ENCODE peak calls at places on chromosomes 11 and 22, in five cellular contexts. A is activated CD4-positive, alpha-beta T cell treated with anti-CD3 and anti-CD28 coated beads, Interleukin-2, amount 50 U/mL, for 24 hours; H is epithelial cell of esophagus; I is NCI-H1105; T is adipocyte. V is an unnamed sample.

GRCh38 chr22:37193629-37194191 is 5.7 kb upstream of the C1QTNF6 start:
- DNase-seq in A (no peak), T (no peak), H (no peak), I (no peak), V (peak; percentile 12)

GRCh38 chr22:17866127-17866526 is 91.9 kb upstream of the BID start:
- DNase-seq in T (no peak), I (no peak), H (no peak), A (no peak), V (no peak)

GRCh38 chr11:27681664-27682063 is 18.6 kb downstream of the BDNF start:
- DNase-seq in T (no peak), H (no peak), I (no peak), A (no peak), V (no peak)

GRCh38 chr11:66228521-66228920 is 39.9 kb upstream of the RAB1B start:
- DNase-seq in T (no peak), H (peak; percentile 15), I (no peak), A (no peak), V (no peak)

GRCh38 chr22:20151276-20151588 is 377 bp upstream of the CCDC188 start:
- DNase-seq in I (no peak), H (no peak), T (no peak), A (no peak), V (no peak)

GRCh38 chr11:1528710-1529109 is 42.1 kb upstream of the MOB2 start:
- DNase-seq in A (no peak), I (no peak), H (no peak), T (no peak), V (no peak)

GRCh38 chr11:8614497-8614896 is 20.5 kb upstream of the STK33 start:
- DNase-seq in H (no peak), A (no peak), I (no peak), T (no peak), V (no peak)

GRCh38 chr22:49305215-49305965 is 522.3 kb downstream of the BRD1 start:
- DNase-seq in T (no peak), A (peak; percentile 49), I (peak; percentile 20), H (no peak), V (no peak)

V was measured in amniotic epithelial cell.